ENCODE peak calls at places on chromosomes 7 and 10, in five cellular contexts. One of them, this sample, is unnamed.

GRCh38 chr7:112880786-112881418 is 90.7 kb upstream of the TMEM168 start:
- DNase-seq in dorsolateral prefrontal cortex: no peak
- DNase-seq in progenitor cell of endocrine pancreas: no peak
- DNase-seq in cardiac fibroblast: no peak
- DNase-seq in AG04450: no peak
- DNase-seq in this sample: no peak

GRCh38 chr10:86331861-86332260 is 34.7 kb downstream of the GRID1 start:
- DNase-seq in dorsolateral prefrontal cortex: peak; percentile 33
- DNase-seq in progenitor cell of endocrine pancreas: no peak
- DNase-seq in cardiac fibroblast: no peak
- DNase-seq in AG04450: no peak
- DNase-seq in this sample: no peak

GRCh38 chr7:140607441-140607989 is 33.1 kb downstream of the DENND2A start:
- DNase-seq in dorsolateral prefrontal cortex: peak; percentile 85
- DNase-seq in progenitor cell of endocrine pancreas: no peak
- DNase-seq in cardiac fibroblast: peak; percentile 50
- DNase-seq in AG04450: no peak
- DNase-seq in this sample: no peak

GRCh38 chr7:136183981-136184380 is 206.8 kb upstream of the MTPN start:
- DNase-seq in dorsolateral prefrontal cortex: no peak
- DNase-seq in progenitor cell of endocrine pancreas: no peak
- DNase-seq in cardiac fibroblast: no peak
- DNase-seq in AG04450: no peak
- DNase-seq in this sample: no peak

GRCh38 chr7:40346554-40346953 is 211.7 kb downstream of the SUGCT start:
- DNase-seq in dorsolateral prefrontal cortex: no peak
- DNase-seq in progenitor cell of endocrine pancreas: no peak
- DNase-seq in cardiac fibroblast: no peak
- DNase-seq in AG04450: no peak
- DNase-seq in this sample: no peak

GRCh38 chr7:44275146-44275545 is 50.2 kb downstream of the CAMK2B start:
- DNase-seq in dorsolateral prefrontal cortex: no peak
- DNase-seq in progenitor cell of endocrine pancreas: no peak
- DNase-seq in cardiac fibroblast: no peak
- DNase-seq in AG04450: no peak
- DNase-seq in this sample: no peak

GRCh38 chr10:63542835-63543575 is 21.8 kb downstream of the REEP3 start:
- DNase-seq in dorsolateral prefrontal cortex: no peak
- DNase-seq in progenitor cell of endocrine pancreas: no peak
- DNase-seq in cardiac fibroblast: peak; percentile 61
- DNase-seq in AG04450: no peak
- DNase-seq in this sample: no peak

GRCh38 chr10:123475466-123475865 is 190.7 kb upstream of the GPR26 start:
- DNase-seq in dorsolateral prefrontal cortex: no peak
- DNase-seq in progenitor cell of endocrine pancreas: no peak
- DNase-seq in cardiac fibroblast: no peak
- DNase-seq in AG04450: no peak
- DNase-seq in this sample: no peak

GRCh38 chr7:93894426-93894825 is 3.9 kb upstream of the TFPI2 start:
- DNase-seq in dorsolateral prefrontal cortex: no peak
- DNase-seq in progenitor cell of endocrine pancreas: no peak
- DNase-seq in cardiac fibroblast: no peak
- DNase-seq in AG04450: no peak
- DNase-seq in this sample: no peak

GRCh38 chr10:96794786-96795733 is 37.0 kb upstream of the LCOR start:
- DNase-seq in dorsolateral prefrontal cortex: no peak
- DNase-seq in progenitor cell of endocrine pancreas: no peak
- DNase-seq in cardiac fibroblast: no peak
- DNase-seq in AG04450: no peak
- DNase-seq in this sample: no peak

GRCh38 chr10:14074062-14074884 is 256.5 kb downstream of the FRMD4A start:
- DNase-seq in dorsolateral prefrontal cortex: no peak
- DNase-seq in progenitor cell of endocrine pancreas: no peak
- DNase-seq in cardiac fibroblast: peak; percentile 100
- DNase-seq in AG04450: peak; percentile 100
- DNase-seq in this sample: no peak

GRCh38 chr7:155276032-155276799 is 21.5 kb upstream of the INSIG1 start:
- DNase-seq in dorsolateral prefrontal cortex: no peak
- DNase-seq in progenitor cell of endocrine pancreas: no peak
- DNase-seq in cardiac fibroblast: peak; percentile 12
- DNase-seq in AG04450: no peak
- DNase-seq in this sample: no peak

DNA sequence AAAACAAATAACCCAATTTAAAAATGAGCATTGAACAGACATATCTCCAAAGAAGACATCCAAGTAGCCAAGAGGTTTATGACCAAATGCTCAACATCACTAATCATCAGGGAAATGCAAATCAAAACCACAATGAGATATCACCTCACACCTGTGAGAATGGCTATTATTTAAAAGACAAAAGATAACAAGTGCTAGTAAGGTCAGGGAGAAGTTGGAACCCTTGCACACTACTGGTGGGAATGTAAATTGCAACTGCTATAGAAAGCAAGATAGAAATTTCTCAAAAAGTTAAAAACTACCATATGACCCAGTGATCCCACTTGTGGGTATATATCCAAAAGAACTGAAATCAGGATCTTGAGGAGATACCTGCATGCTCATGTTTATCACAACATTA is 49.5 kb downstream of the SGMS1 start:
- DNase-seq in dorsolateral prefrontal cortex: no peak
- DNase-seq in progenitor cell of endocrine pancreas: no peak
- DNase-seq in cardiac fibroblast: no peak
- DNase-seq in AG04450: no peak
- DNase-seq in this sample: no peak
- TF ChIP-seq CTCF in dorsolateral prefrontal cortex: no peak
- TF ChIP-seq CTCF in progenitor cell of endocrine pancreas: peak; percentile 31
- TF ChIP-seq CTCF in cardiac fibroblast: peak; percentile 24
- TF ChIP-seq CTCF in AG04450: peak; percentile 28
- TF ChIP-seq CTCF in this sample: no peak

DNA sequence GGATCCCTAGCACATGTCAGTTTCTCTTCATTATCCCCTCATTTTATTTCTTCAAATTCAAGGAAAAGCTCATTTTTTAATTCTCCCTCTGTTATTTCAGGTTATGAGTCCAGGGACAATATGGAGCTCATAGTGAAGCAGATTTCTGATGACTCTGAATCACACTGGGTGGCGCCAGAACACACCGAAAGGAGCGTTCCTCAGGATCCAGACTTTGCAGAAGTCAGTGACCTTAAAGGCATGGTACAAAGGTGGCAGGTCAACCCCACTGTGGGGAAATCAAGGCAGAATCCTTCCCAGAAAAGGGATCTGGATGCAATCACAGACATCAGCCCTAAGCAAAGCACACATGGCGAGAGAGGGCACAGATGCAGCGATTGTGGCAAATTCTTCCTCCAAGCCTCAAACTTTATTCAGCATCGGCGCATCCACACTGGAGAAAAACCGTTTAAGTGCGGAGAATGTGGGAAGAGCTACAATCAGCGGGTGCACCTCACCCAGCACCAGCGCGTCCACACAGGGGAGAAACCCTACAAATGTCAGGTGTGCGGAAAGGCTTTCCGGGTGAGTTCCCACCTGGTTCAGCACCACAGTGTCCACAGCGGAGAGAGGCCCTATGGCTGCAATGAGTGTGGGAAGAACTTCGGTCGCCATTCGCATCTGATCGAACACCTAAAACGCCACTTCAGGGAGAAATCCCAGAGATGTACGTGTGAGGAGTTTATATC is 21.4 kb downstream of the ZKSCAN5 start:
- DNase-seq in dorsolateral prefrontal cortex: no peak
- DNase-seq in progenitor cell of endocrine pancreas: no peak
- DNase-seq in cardiac fibroblast: peak; percentile 10
- DNase-seq in AG04450: no peak
- DNase-seq in this sample: no peak
- TF ChIP-seq CTCF in dorsolateral prefrontal cortex: no peak
- TF ChIP-seq CTCF in progenitor cell of endocrine pancreas: peak; percentile 14
- TF ChIP-seq CTCF in cardiac fibroblast: no peak
- TF ChIP-seq CTCF in AG04450: peak; percentile 23
- TF ChIP-seq CTCF in this sample: peak; percentile 13

GRCh38 chr10:119441921-119442757 is 100.4 kb downstream of the RGS10 start:
- DNase-seq in dorsolateral prefrontal cortex: no peak
- DNase-seq in progenitor cell of endocrine pancreas: no peak
- DNase-seq in cardiac fibroblast: no peak
- DNase-seq in AG04450: no peak
- DNase-seq in this sample: no peak
- TF ChIP-seq CTCF in dorsolateral prefrontal cortex: no peak
- TF ChIP-seq CTCF in progenitor cell of endocrine pancreas: no peak
- TF ChIP-seq CTCF in cardiac fibroblast: no peak
- TF ChIP-seq CTCF in AG04450: no peak
- TF ChIP-seq CTCF in this sample: no peak

DNA sequence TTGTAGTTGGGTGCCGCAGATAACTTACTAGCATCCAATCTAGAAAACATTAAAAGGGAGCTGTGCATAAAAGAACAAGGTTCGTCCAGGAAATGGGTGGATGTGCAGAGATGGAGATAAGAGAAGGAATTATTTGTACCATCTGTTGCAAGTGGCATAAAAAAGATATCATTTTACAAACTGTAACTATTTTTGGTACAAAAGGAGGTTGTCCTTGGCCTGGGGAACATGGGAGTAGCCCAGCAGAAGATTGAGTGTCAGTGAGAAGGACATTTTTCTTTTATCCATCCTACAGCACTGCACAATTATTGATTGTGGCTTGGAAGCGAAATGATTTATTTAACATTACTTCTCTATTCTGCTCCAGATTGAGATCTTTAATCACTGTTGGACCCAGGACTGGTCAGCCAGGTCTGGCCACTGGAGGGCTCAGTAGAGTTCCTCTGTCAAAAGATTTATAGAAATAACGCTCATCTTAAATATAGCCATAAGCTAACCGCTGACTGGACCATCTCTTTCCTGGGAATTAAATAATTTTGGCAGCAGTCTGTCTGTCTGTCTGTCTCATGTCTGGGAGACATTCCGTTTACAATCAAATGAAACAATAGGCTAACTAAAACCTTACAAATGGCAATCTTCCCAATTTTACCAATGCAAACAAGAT is 254.1 kb downstream of the KIAA1217 start:
- DNase-seq in dorsolateral prefrontal cortex: no peak
- DNase-seq in progenitor cell of endocrine pancreas: no peak
- DNase-seq in cardiac fibroblast: no peak
- DNase-seq in AG04450: no peak
- DNase-seq in this sample: no peak
- TF ChIP-seq CTCF in dorsolateral prefrontal cortex: no peak
- TF ChIP-seq CTCF in progenitor cell of endocrine pancreas: peak; percentile 11
- TF ChIP-seq CTCF in cardiac fibroblast: peak; percentile 15
- TF ChIP-seq CTCF in AG04450: peak; percentile 37
- TF ChIP-seq CTCF in this sample: no peak

This sample was measured in esophagus squamous epithelium.